ENCODE peak calls at places on chromosomes 13 and 19, in five cellular contexts. G, O, F, W and J are unnamed samples.

GRCh38 chr19:1445185-1445931 is 4.6 kb upstream of the APC2 start:
- DNase-seq in G (peak), O (no peak), F (no peak), W (no peak), J (peak)

GRCh38 chr13:46577656-46578589 is 25.0 kb downstream of the LRCH1 start:
- DNase-seq in G (no peak), O (no peak), F (no peak), W (no peak), J (no peak)

GRCh38 chr13:80305737-80306136 is 35.2 kb downstream of the SPRY2 start:
- DNase-seq in G (no peak), O (no peak), F (no peak), W (no peak), J (no peak)

GRCh38 chr19:29672933-29673336 is 7.7 kb downstream of the PLEKHF1 start:
- DNase-seq in G (no peak), O (no peak), F (no peak), W (no peak), J (peak)

GRCh38 chr19:28727133-28727834 is 485.7 kb downstream of the UQCRFS1 start:
- DNase-seq in G (no peak), O (no peak), F (no peak), W (no peak), J (no peak)

GRCh38 chr19:40251991-40252390 is 25.5 kb upstream of the CCNP start:
- DNase-seq in G (no peak), O (no peak), F (no peak), W (no peak), J (no peak)

GRCh38 chr19:50003810-50004419 is 21.3 kb downstream of the VRK3 start:
- DNase-seq in G (peak), O (no peak), F (peak), W (peak), J (peak)

GRCh38 chr13:87052731-87053130 is 618.4 kb upstream of the SLITRK5 start:
- DNase-seq in G (no peak), O (no peak), F (no peak), W (no peak), J (no peak)

GRCh38 chr13:59957438-59957837 is 206.3 kb downstream of the DIAPH3 start:
- DNase-seq in G (no peak), O (no peak), F (no peak), W (no peak), J (no peak)

GRCh38 chr13:75091707-75092106 is 390.3 kb downstream of the TBC1D4 start:
- DNase-seq in G (no peak), O (no peak), F (no peak), W (no peak), J (no peak)

GRCh38 chr19:52007436-52007804 is 591 bp downstream of the ZNF615 start:
- DNase-seq in G (no peak), O (peak), F (no peak), W (no peak), J (no peak)

GRCh38 chr13:43272866-43273265 is 249.5 kb downstream of the DNAJC15 start:
- DNase-seq in G (no peak), O (no peak), F (no peak), W (no peak), J (no peak)

GRCh38 chr13:104837756-104838155 is 1697.7 kb downstream of the EFNB2 start:
- DNase-seq in G (no peak), O (no peak), F (no peak), W (no peak), J (no peak)

GRCh38 chr13:41652735-41653361 is 195.5 kb downstream of the RGCC start:
- DNase-seq in G (peak), O (no peak), F (no peak), W (peak), J (no peak)

GRCh38 chr19:55253842-55254624 is 4.8 kb downstream of the PPP6R1 start:
- DNase-seq in G (no peak), O (no peak), F (no peak), W (no peak), J (no peak)

GRCh38 chr19:47124937-47125668 is 5.5 kb upstream of the SAE1 start:
- DNase-seq in G (no peak), O (no peak), F (no peak), W (no peak), J (no peak)

GRCh38 chr13:27824121-27824520 is 31.8 kb downstream of the GSX1 start:
- DNase-seq in G (no peak), O (no peak), F (no peak), W (no peak), J (no peak)

GRCh38 chr13:27827646-27828045 is 35.4 kb downstream of the GSX1 start:
- DNase-seq in G (no peak), O (no peak), F (no peak), W (no peak), J (no peak)

GRCh38 chr13:27830010-27830409 is 37.7 kb downstream of the GSX1 start:
- DNase-seq in G (no peak), O (peak), F (peak), W (no peak), J (no peak)

GRCh38 chr13:27825153-27825552 is 32.9 kb downstream of the GSX1 start:
- DNase-seq in G (no peak), O (no peak), F (no peak), W (no peak), J (no peak)

DNA sequence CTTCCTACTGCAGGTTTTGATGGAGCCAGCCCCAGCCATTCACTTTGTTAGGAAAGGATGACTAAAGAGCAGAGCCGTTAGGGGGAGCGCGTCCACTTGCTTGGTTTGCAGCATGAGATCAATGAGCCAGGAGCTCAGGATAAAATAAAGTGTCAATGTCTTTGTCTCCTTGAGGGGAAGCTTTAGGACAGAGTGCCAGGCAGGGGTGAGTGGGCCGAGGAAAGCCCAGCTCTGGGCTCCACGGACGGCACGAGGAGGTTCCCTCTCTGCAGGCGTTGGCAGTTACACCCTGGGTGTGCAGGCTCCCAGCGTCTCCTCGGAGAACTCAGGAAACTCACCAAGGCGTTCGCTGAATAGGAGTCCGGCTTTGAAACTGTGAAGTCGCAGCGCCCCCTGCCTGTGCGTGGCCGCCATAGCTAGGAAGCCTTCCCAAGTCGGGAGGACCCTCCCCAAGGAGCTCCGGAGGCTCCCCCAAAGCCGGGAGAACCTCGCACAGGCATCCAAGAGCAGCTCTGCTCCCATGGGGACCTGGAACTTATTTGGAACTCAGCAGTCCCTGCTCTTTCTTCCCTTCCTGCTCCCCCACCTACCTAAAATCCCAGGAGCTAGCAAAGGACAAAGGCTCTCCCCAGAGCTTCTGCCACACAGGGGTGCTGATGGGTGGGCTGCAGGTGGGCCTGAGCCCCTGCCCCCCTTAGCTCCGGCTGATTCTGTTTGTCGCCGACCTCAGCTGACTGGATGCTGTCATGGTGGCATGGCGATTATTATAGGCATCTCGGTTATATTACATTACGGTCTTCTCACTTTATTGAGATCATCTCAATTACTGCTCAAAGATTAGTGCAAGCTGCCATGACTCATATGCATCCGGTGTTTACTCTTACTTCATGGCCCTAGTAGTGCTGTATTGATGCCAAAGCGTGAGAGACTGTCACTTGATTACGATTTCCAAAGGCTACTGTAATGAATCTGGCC is 34.4 kb downstream of the GSX1 start:
- DNase-seq in G (peak), O (peak), F (peak), W (peak), J (peak)
- H3K4me3 ChIP-seq in G (no peak), O (peak), F (peak), W (peak), J (peak)

GRCh38 chr19:8481616-8482015 is 20.8 kb downstream of the PRAM1 start:
- DNase-seq in G (no peak), O (no peak), F (no peak), W (no peak), J (no peak)

GRCh38 chr19:8482696-8483095 is 19.7 kb downstream of the PRAM1 start:
- DNase-seq in G (no peak), O (no peak), F (no peak), W (no peak), J (no peak)

GRCh38 chr19:8484331-8484894 is 18.0 kb downstream of the PRAM1 start:
- DNase-seq in G (no peak), O (peak), F (no peak), W (no peak), J (no peak)

GRCh38 chr19:8481191-8481590 is 21.2 kb downstream of the PRAM1 start:
- DNase-seq in G (no peak), O (no peak), F (no peak), W (no peak), J (no peak)

GRCh38 chr19:8483165-8483564 is 19.3 kb downstream of the PRAM1 start:
- DNase-seq in G (no peak), O (no peak), F (no peak), W (no peak), J (no peak)
- TF ChIP-seq CTCF in G (no peak), O (no peak), F (no peak), W (no peak), J (no peak)

GRCh38 chr13:45258339-45258685 is 57.5 kb upstream of the KCTD4 start:
- DNase-seq in G (no peak), O (no peak), F (no peak), W (no peak), J (no peak)

GRCh38 chr13:45255253-45255987 is 54.6 kb upstream of the KCTD4 start:
- DNase-seq in G (no peak), O (no peak), F (no peak), W (no peak), J (no peak)

GRCh38 chr13:45257638-45258338 is 56.9 kb upstream of the KCTD4 start:
- DNase-seq in G (no peak), O (no peak), F (no peak), W (no peak), J (no peak)

GRCh38 chr13:45256254-45256653 is 55.4 kb upstream of the KCTD4 start:
- DNase-seq in G (no peak), O (no peak), F (no peak), W (no peak), J (no peak)
- H3K4me3 ChIP-seq in G (no peak), O (no peak), F (no peak), W (no peak), J (no peak)

GRCh38 chr19:31002852-31003251 is 346.4 kb downstream of the TSHZ3 start:
- DNase-seq in G (no peak), O (no peak), F (no peak), W (no peak), J (no peak)
- TF ChIP-seq CTCF in G (no peak), O (no peak), F (no peak), W (peak), J (no peak)